ENCODE peak calls at places on chromosomes 3 and 15, in five cellular contexts. L is A673, O is T-helper 17 cell, X is suprapubic skin, J is tibial nerve. R is an unnamed sample. For H3K9me3, the result is how much of the 10 kb centered on the place peaks cover.

GRCh38 chr3:134652409-134652831 is 1.6 kb upstream of the KY start:
- DNase-seq in J (no peak), L (no peak), O (no peak), X (no peak), R (no peak)

GRCh38 chr15:90047956-90048575 is 46.9 kb downstream of the ZNF710 start:
- DNase-seq in X (no peak), J (no peak), O (no peak), L (no peak), R (no peak)

GRCh38 chr3:110773413-110773954 is 298.1 kb upstream of the NECTIN3 start:
- DNase-seq in L (no peak), X (no peak), O (no peak), J (no peak), R (no peak)

GRCh38 chr3:38582316-38582715 is 67.2 kb downstream of the SCN5A start:
- DNase-seq in L (no peak), X (no peak), O (no peak), J (no peak), R (no peak)

GRCh38 chr3:24343084-24343783 is 151.4 kb downstream of the THRB start:
- DNase-seq in L (no peak), O (no peak), X (no peak), J (no peak), R (no peak)

GRCh38 chr15:48945386-48945785 is 18.3 kb downstream of the SHC4 start:
- DNase-seq in X (no peak), J (no peak), O (no peak), L (peak), R (no peak)

GRCh38 chr3:64056616-64057165 is 33.4 kb upstream of the PSMD6 start:
- DNase-seq in J (no peak), O (no peak), L (no peak), X (no peak), R (no peak)

GRCh38 chr3:18443670-18444596 is 18.8 kb upstream of the SATB1 start:
- DNase-seq in L (peak), X (peak), J (no peak), O (no peak), R (no peak)

GRCh38 chr3:69671082-69671952 is 67.9 kb upstream of the MITF start:
- DNase-seq in L (peak), X (no peak), J (no peak), O (no peak), R (no peak)

GRCh38 chr15:40929730-40930429 is 740 bp downstream of the DLL4 start:
- DNase-seq in O (no peak), J (no peak), X (peak), L (no peak), R (no peak)

GRCh38 chr3:22969276-22969675 is 233.9 kb upstream of the UBE2E2 start:
- DNase-seq in O (no peak), L (no peak), X (no peak), J (no peak), R (no peak)

GRCh38 chr3:15305366-15305844 is 27.0 kb downstream of the SH3BP5 start:
- DNase-seq in J (no peak), O (no peak), X (peak), L (no peak), R (no peak)

GRCh38 chr3:16884084-16884747 is 539 bp upstream of the PLCL2 start:
- DNase-seq in L (peak), X (peak), J (peak), O (peak), R (peak)

GRCh38 chr3:38548154-38548931 is 52.2 kb downstream of the EXOG start:
- DNase-seq in O (no peak), J (no peak), X (no peak), L (no peak), R (no peak)

GRCh38 chr3:93930041-93930440 is 43.7 kb downstream of the PROS1 start:
- DNase-seq in O (no peak), J (no peak), L (no peak), X (no peak), R (no peak)

GRCh38 chr3:175159202-175159601 is 300.1 kb downstream of the NAALADL2 start:
- DNase-seq in J (no peak), O (no peak), X (no peak), L (no peak), R (no peak)

GRCh38 chr3:58800940-58801339 is 134.4 kb upstream of the FAM3D start:
- DNase-seq in X (no peak), J (no peak), O (no peak), L (no peak), R (no peak)

GRCh38 chr15:69172854-69173253 is 12.4 kb downstream of the GLCE start:
- DNase-seq in O (no peak), L (no peak), J (no peak), X (no peak), R (no peak)

GRCh38 chr3:10357095-10357494 is 36.2 kb upstream of the SEC13 start:
- DNase-seq in J (no peak), L (no peak), X (no peak), O (no peak), R (no peak)

GRCh38 chr3:23333633-23334032 is 130.5 kb downstream of the UBE2E2 start:
- DNase-seq in O (no peak), L (no peak), J (no peak), X (no peak), R (no peak)

GRCh38 chr3:151630035-151630434 is 103.7 kb upstream of the AADACL2 start:
- DNase-seq in X (no peak), O (no peak), L (no peak), J (no peak), R (no peak)

GRCh38 chr3:14235896-14236295 is 57.3 kb downstream of the LSM3 start:
- DNase-seq in J (no peak), X (peak), L (no peak), O (no peak), R (no peak)

GRCh38 chr15:95887666-95888480 is 442.6 kb upstream of the NR2F2 start:
- DNase-seq in L (no peak), J (no peak), O (no peak), X (no peak), R (no peak)

GRCh38 chr3:62670351-62670750 is 204.9 kb downstream of the CADPS start:
- DNase-seq in J (no peak), X (no peak), L (no peak), O (no peak), R (no peak)

GRCh38 chr15:50879016-50879415 is 29.5 kb upstream of the AP4E1 start:
- DNase-seq in O (no peak), J (no peak), L (no peak), X (no peak), R (no peak)

GRCh38 chr3:113898892-113899291 is 48.9 kb upstream of the ZDHHC23 start:
- DNase-seq in J (no peak), O (no peak), X (no peak), L (no peak), R (no peak)

GRCh38 chr3:171712168-171712938 is 97.9 kb downstream of the PLD1 start:
- DNase-seq in J (no peak), L (peak), O (no peak), X (no peak), R (no peak)

GRCh38 chr3:177195941-177196472 is 1.3 kb downstream of the TBL1XR1 start:
- DNase-seq in X (no peak), O (no peak), L (peak), J (no peak), R (no peak)

GRCh38 chr3:183698760-183699159 is 1.2 kb downstream of the YEATS2 start:
- DNase-seq in O (no peak), X (no peak), J (no peak), L (peak), R (no peak)

GRCh38 chr15:24955549-24955929 is 752 bp downstream of the SNRPN start:
- DNase-seq in L (peak), J (no peak), X (peak), O (peak), R (peak)

GRCh38 chr3:187212705-187213104 is 15.4 kb downstream of the RTP1 start:
- DNase-seq in L (no peak), O (no peak), X (no peak), J (peak), R (no peak)

GRCh38 chr15:46577767-46578166 is 942.9 kb downstream of the SQOR start:
- DNase-seq in X (no peak), L (no peak), J (no peak), O (no peak), R (no peak)
- H3K9me3 ChIP-seq in X (under half), L (under half), J (under half), O (under half), R (under half)

DNA sequence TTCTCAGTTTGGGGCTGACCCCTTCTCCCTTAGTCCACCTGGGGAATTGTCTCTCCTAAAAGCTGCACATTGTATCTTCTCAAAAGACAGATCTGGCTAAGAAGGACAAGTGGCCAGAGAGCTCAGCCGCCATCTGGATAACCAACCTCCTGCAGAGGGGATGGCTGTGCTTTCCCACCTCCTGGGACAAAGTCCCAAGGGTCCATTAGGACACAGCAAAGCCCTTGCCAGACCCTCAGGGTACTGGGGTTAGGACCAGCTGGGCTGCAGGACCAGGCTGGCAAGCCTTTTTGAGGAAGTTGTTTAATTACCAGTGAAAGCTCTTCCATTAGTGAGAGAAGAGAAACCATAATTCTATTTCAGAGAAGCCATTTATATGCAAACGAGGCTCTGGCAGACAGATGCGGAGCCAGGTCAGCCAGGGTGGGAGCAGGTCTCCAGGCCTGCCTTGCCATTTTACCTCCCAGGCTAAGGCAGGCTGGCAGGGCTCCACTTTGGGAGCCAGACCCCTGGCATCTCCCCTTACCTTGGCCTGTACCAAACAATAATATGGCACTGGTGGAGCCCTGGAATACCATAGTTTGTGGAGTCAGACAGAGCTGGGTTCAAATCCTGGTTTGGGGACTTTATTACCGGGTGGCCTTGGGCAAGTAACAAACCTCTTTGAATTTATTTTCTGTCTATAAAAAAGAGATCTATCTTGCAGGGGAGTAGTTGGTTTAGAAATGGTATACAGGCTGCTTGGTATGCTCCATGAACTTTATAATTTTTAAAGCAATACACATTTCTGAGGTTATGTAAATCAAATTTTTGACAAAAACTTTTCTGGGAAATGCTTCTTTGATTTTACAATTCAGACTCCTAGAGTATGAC is 17.9 kb downstream of the SHF start:
- DNase-seq in L (no peak), X (no peak), J (no peak), O (no peak), R (no peak)
- H3K9me3 ChIP-seq in L (under half), X (under half), J (under half), O (under half), R (under half)

GRCh38 chr3:179646177-179646576 is 6.7 kb upstream of the USP13 start:
- DNase-seq in O (no peak), J (no peak), L (no peak), X (no peak), R (no peak)

GRCh38 chr3:179642871-179643270 is 10.0 kb upstream of the USP13 start:
- DNase-seq in X (no peak), J (no peak), O (no peak), L (no peak), R (no peak)

DNA sequence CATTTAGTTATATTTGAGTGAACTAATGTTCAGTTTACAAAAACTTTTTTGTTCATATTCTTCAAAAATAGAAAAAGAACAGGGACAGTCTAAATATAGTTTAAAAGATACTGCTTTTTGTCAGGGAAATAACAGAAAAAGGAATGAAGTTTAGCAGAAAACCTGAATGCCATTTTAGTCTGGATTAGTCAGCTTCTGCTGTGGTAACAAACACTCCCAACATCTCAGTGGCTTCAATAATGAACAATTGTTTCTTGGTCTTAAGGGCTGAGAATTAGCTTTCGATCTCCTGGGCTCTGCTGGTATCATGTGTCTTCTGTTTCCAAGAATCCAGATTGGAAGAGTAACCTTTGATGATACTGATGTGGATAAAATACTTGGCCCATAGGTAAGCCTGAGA is 12.4 kb upstream of the USP13 start:
- DNase-seq in J (no peak), X (no peak), O (no peak), L (no peak), R (no peak)
- H3K9me3 ChIP-seq in J (under half), X (under half), O (under half), L (under half), R (under half)

GRCh38 chr3:30256474-30256873 is 349.9 kb upstream of the TGFBR2 start:
- DNase-seq in O (no peak), L (no peak), J (no peak), X (no peak), R (no peak)

GRCh38 chr3:30248423-30248822 is 358.0 kb upstream of the TGFBR2 start:
- DNase-seq in X (no peak), L (no peak), J (no peak), O (no peak), R (no peak)

GRCh38 chr3:30259730-30260129 is 346.7 kb upstream of the TGFBR2 start:
- DNase-seq in X (no peak), J (no peak), L (no peak), O (no peak), R (no peak)

GRCh38 chr3:30258426-30259392 is 347.7 kb upstream of the TGFBR2 start:
- DNase-seq in O (no peak), X (no peak), L (no peak), J (no peak), R (no peak)

GRCh38 chr3:30253832-30254231 is 352.6 kb upstream of the TGFBR2 start:
- DNase-seq in L (no peak), O (no peak), J (no peak), X (no peak), R (no peak)
- H3K9me3 ChIP-seq in L (under half), O (under half), J (under half), X (under half), R (under half)

R was measured in effector memory CD4-positive, alpha-beta T cell.